ENCODE peak calls at places on chromosomes 7 and 10, in five cellular contexts. One of them, this sample, is unnamed. For H3K4me1, the result is how much of the 10 kb centered on the place peaks cover.

GRCh38 chr10:15348579-15348978 is 22.5 kb downstream of the FAM171A1 start:
- DNase-seq in neural progenitor cell: no peak
- DNase-seq in HepG2: no peak
- DNase-seq in fibroblast of lung: peak
- DNase-seq in astrocyte: no peak
- DNase-seq in this sample: no peak

GRCh38 chr10:50567384-50567783 is 56.4 kb downstream of the SGMS1 start:
- DNase-seq in neural progenitor cell: no peak
- DNase-seq in astrocyte: no peak
- DNase-seq in fibroblast of lung: no peak
- DNase-seq in HepG2: no peak
- DNase-seq in this sample: no peak

GRCh38 chr7:157434701-157435100 is 97.9 kb downstream of the DNAJB6 start:
- DNase-seq in astrocyte: no peak
- DNase-seq in HepG2: no peak
- DNase-seq in neural progenitor cell: no peak
- DNase-seq in fibroblast of lung: no peak
- DNase-seq in this sample: no peak

GRCh38 chr7:94420321-94420720 is 25.6 kb downstream of the COL1A2 start:
- DNase-seq in astrocyte: no peak
- DNase-seq in fibroblast of lung: no peak
- DNase-seq in HepG2: no peak
- DNase-seq in neural progenitor cell: no peak
- DNase-seq in this sample: no peak

GRCh38 chr7:39909526-39909925 is 40.5 kb upstream of the CDK13 start:
- DNase-seq in HepG2: no peak
- DNase-seq in neural progenitor cell: no peak
- DNase-seq in astrocyte: no peak
- DNase-seq in fibroblast of lung: no peak
- DNase-seq in this sample: no peak

GRCh38 chr7:36227223-36227622 is 74.2 kb downstream of the EEPD1 start:
- DNase-seq in HepG2: no peak
- DNase-seq in neural progenitor cell: no peak
- DNase-seq in astrocyte: peak
- DNase-seq in fibroblast of lung: peak
- DNase-seq in this sample: no peak

GRCh38 chr10:94235470-94235869 is 127.3 kb downstream of the NOC3L start:
- DNase-seq in neural progenitor cell: no peak
- DNase-seq in astrocyte: no peak
- DNase-seq in HepG2: no peak
- DNase-seq in fibroblast of lung: no peak
- DNase-seq in this sample: no peak

GRCh38 chr7:78770422-78771410 is 682.8 kb downstream of the MAGI2 start:
- DNase-seq in fibroblast of lung: peak
- DNase-seq in HepG2: no peak
- DNase-seq in astrocyte: peak
- DNase-seq in neural progenitor cell: peak
- DNase-seq in this sample: peak

GRCh38 chr10:93028881-93029280 is 31.7 kb upstream of the CYP26C1 start:
- DNase-seq in neural progenitor cell: no peak
- DNase-seq in HepG2: no peak
- DNase-seq in fibroblast of lung: peak
- DNase-seq in astrocyte: peak
- DNase-seq in this sample: no peak

GRCh38 chr7:101395376-101395775 is 32.7 kb downstream of the COL26A1 start:
- DNase-seq in astrocyte: no peak
- DNase-seq in HepG2: no peak
- DNase-seq in neural progenitor cell: no peak
- DNase-seq in fibroblast of lung: no peak
- DNase-seq in this sample: peak

GRCh38 chr7:100744605-100745004 is 11.2 kb downstream of the ZAN start:
- DNase-seq in HepG2: no peak
- DNase-seq in neural progenitor cell: no peak
- DNase-seq in astrocyte: no peak
- DNase-seq in fibroblast of lung: no peak
- DNase-seq in this sample: no peak

GRCh38 chr10:126001579-126001978 is 105.2 kb downstream of the FANK1 start:
- DNase-seq in astrocyte: no peak
- DNase-seq in fibroblast of lung: no peak
- DNase-seq in neural progenitor cell: no peak
- DNase-seq in HepG2: no peak
- DNase-seq in this sample: no peak

GRCh38 chr10:11799736-11800080 is 23.4 kb upstream of the PROSER2 start:
- DNase-seq in neural progenitor cell: no peak
- DNase-seq in astrocyte: no peak
- DNase-seq in HepG2: no peak
- DNase-seq in fibroblast of lung: no peak
- DNase-seq in this sample: no peak

GRCh38 chr10:126104767-126105166 is 208.4 kb downstream of the FANK1 start:
- DNase-seq in HepG2: no peak
- DNase-seq in fibroblast of lung: no peak
- DNase-seq in neural progenitor cell: no peak
- DNase-seq in astrocyte: no peak
- DNase-seq in this sample: peak

GRCh38 chr10:85857305-85857704 is 509.3 kb downstream of the GRID1 start:
- DNase-seq in astrocyte: no peak
- DNase-seq in HepG2: no peak
- DNase-seq in neural progenitor cell: no peak
- DNase-seq in fibroblast of lung: no peak
- DNase-seq in this sample: no peak

GRCh38 chr10:12784646-12785045 is 216.9 kb downstream of the CCDC3 start:
- DNase-seq in astrocyte: peak
- DNase-seq in neural progenitor cell: no peak
- DNase-seq in HepG2: no peak
- DNase-seq in fibroblast of lung: no peak
- DNase-seq in this sample: no peak

GRCh38 chr10:61897671-61898434 is 3.6 kb upstream of the ARID5B start:
- DNase-seq in HepG2: no peak
- DNase-seq in fibroblast of lung: peak
- DNase-seq in neural progenitor cell: peak
- DNase-seq in astrocyte: peak
- DNase-seq in this sample: peak

GRCh38 chr10:84548869-84549268 is 220.5 kb downstream of the CCSER2 start:
- DNase-seq in HepG2: no peak
- DNase-seq in astrocyte: no peak
- DNase-seq in fibroblast of lung: no peak
- DNase-seq in neural progenitor cell: peak
- DNase-seq in this sample: peak

GRCh38 chr7:155862516-155863257 is 50.4 kb upstream of the SHH start:
- DNase-seq in astrocyte: no peak
- DNase-seq in fibroblast of lung: no peak
- DNase-seq in neural progenitor cell: no peak
- DNase-seq in HepG2: no peak
- DNase-seq in this sample: peak

GRCh38 chr10:99881371-99881770 is 98.9 kb downstream of the ABCC2 start:
- DNase-seq in astrocyte: no peak
- DNase-seq in HepG2: no peak
- DNase-seq in neural progenitor cell: no peak
- DNase-seq in fibroblast of lung: no peak
- DNase-seq in this sample: no peak

GRCh38 chr7:147014596-147014995 is 898.0 kb downstream of the CNTNAP2 start:
- DNase-seq in fibroblast of lung: no peak
- DNase-seq in astrocyte: no peak
- DNase-seq in neural progenitor cell: peak
- DNase-seq in HepG2: no peak
- DNase-seq in this sample: no peak

GRCh38 chr7:53111061-53111460 is 75.6 kb downstream of the POM121L12 start:
- DNase-seq in HepG2: no peak
- DNase-seq in astrocyte: peak
- DNase-seq in neural progenitor cell: peak
- DNase-seq in fibroblast of lung: no peak
- DNase-seq in this sample: no peak

GRCh38 chr7:18393465-18394118 is 102.0 kb upstream of the HDAC9 start:
- DNase-seq in fibroblast of lung: no peak
- DNase-seq in neural progenitor cell: no peak
- DNase-seq in HepG2: no peak
- DNase-seq in astrocyte: no peak
- DNase-seq in this sample: no peak

GRCh38 chr7:16106300-16106699 is 315.0 kb downstream of the CRPPA start:
- DNase-seq in neural progenitor cell: no peak
- DNase-seq in astrocyte: no peak
- DNase-seq in HepG2: no peak
- DNase-seq in fibroblast of lung: no peak
- DNase-seq in this sample: no peak

GRCh38 chr10:78672898-78673297 is 395.9 kb upstream of the ZMIZ1 start:
- DNase-seq in neural progenitor cell: no peak
- DNase-seq in HepG2: no peak
- DNase-seq in fibroblast of lung: peak
- DNase-seq in astrocyte: peak
- DNase-seq in this sample: no peak

GRCh38 chr10:62616885-62617635 is 187.5 kb upstream of the ADO start:
- DNase-seq in fibroblast of lung: no peak
- DNase-seq in neural progenitor cell: no peak
- DNase-seq in astrocyte: no peak
- DNase-seq in HepG2: no peak
- DNase-seq in this sample: no peak

GRCh38 chr7:44059219-44060090 is 5.9 kb downstream of the PGAM2 start:
- DNase-seq in fibroblast of lung: no peak
- DNase-seq in astrocyte: no peak
- DNase-seq in HepG2: no peak
- DNase-seq in neural progenitor cell: no peak
- DNase-seq in this sample: no peak

GRCh38 chr10:133534417-133534816 is 7.3 kb downstream of the CYP2E1 start:
- DNase-seq in astrocyte: no peak
- DNase-seq in fibroblast of lung: no peak
- DNase-seq in HepG2: no peak
- DNase-seq in neural progenitor cell: no peak
- DNase-seq in this sample: no peak

GRCh38 chr10:103649654-103650423 is 156.3 kb downstream of the NEURL1 start:
- DNase-seq in fibroblast of lung: no peak
- DNase-seq in astrocyte: no peak
- DNase-seq in neural progenitor cell: no peak
- DNase-seq in HepG2: no peak
- DNase-seq in this sample: no peak

GRCh38 chr10:124737221-124737620 is 7.0 kb downstream of the FAM53B start:
- DNase-seq in neural progenitor cell: no peak
- DNase-seq in astrocyte: no peak
- DNase-seq in fibroblast of lung: no peak
- DNase-seq in HepG2: no peak
- DNase-seq in this sample: peak

DNA sequence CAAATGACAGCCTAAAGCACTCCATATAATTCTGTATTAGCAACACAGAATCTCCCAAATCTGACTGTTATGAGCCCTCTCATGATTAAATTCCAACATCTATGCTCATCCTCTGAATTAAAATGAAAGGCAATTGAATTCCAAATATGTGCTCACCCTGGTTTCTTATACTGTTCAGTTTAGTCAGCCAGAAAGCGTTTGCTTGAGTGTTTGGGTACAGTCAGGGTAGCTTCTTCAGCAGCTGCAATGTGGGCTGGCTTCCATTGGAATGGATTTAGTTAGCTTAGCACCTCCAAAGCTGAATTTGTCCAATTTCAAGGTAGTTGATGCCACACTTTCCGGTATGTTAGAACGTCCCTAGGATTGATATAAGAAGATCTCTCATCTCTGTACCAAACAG is 9.3 kb downstream of the KLHL7 start:
- DNase-seq in neural progenitor cell: no peak
- DNase-seq in HepG2: no peak
- DNase-seq in astrocyte: peak
- DNase-seq in fibroblast of lung: no peak
- DNase-seq in this sample: no peak
- H3K9ac ChIP-seq in neural progenitor cell: no peak
- H3K9ac ChIP-seq in HepG2: no peak
- H3K9ac ChIP-seq in astrocyte: no peak
- H3K9ac ChIP-seq in fibroblast of lung: no peak
- H3K9ac ChIP-seq in this sample: no peak

DNA sequence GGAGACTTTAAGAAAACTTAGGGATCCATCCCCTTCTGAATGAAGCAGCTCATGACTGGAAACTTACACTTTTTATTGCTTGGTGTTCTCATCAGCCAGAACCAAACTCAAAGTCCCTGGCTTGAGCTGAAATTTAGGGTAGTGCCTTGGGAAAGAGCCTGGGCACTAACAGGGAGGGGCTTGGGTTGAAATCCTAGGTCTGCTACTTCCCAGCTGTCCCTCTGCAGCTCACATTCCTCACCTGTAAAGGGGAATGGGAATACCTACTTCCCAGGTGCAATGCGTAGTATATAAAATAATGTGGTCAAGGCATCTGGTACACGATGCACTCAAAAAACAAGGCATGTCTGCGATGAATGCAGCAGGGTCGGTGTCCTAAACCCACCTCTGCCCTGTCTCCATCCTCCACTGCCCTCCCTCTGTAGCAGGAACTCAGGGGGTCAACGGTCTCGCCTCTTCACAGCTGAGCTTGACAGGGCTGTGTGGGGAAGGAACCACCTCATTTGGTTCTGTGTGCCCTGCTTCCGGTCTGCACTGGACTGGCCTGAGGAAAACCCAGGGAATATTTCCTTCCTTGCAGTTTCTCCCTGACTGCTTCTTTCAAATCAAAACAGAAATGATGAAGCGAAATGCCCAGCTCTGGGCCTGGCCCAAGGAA is 80.0 kb downstream of the COBL start:
- DNase-seq in HepG2: no peak
- DNase-seq in astrocyte: no peak
- DNase-seq in neural progenitor cell: no peak
- DNase-seq in fibroblast of lung: no peak
- DNase-seq in this sample: peak
- H3K4me1 ChIP-seq in HepG2: under half
- H3K4me1 ChIP-seq in astrocyte: under half
- H3K4me1 ChIP-seq in neural progenitor cell: under half
- H3K4me1 ChIP-seq in fibroblast of lung: under half
- H3K4me1 ChIP-seq in this sample: under half

GRCh38 chr10:115063702-115064479 is 29.3 kb upstream of the ATRNL1 start:
- DNase-seq in astrocyte: peak
- DNase-seq in HepG2: no peak
- DNase-seq in fibroblast of lung: peak
- DNase-seq in neural progenitor cell: no peak
- DNase-seq in this sample: no peak

GRCh38 chr10:115056186-115056585 is 37.0 kb upstream of the ATRNL1 start:
- DNase-seq in neural progenitor cell: no peak
- DNase-seq in astrocyte: no peak
- DNase-seq in fibroblast of lung: no peak
- DNase-seq in HepG2: no peak
- DNase-seq in this sample: peak

DNA sequence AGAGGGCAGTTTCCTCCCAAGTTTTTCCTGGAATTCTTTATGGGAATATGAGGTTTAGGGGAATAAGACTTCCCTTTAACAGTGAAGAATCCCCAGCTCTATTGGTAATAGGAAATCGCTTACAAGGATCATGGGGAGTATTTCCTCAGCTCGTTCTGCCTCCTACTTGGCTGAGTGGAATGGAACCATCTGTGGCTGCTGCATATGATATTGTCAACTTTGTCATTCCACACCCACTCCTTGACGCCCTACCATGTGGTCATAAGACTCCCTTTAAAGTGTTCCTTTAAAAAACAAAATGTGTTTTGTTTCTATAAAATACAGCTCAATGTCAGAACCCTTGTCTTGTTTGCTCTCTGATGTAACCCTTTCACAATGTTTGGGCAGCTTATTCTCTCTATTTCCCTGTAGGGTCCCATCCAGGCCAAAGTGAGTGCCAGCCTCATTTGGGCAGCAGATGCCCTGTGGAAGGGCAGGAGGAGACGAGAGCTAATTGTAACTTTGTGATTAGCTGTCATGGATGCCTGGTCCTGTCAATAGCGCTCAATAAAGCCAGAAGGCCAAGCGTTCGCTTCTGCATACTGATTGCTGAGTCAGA is 33.8 kb upstream of the ATRNL1 start:
- DNase-seq in HepG2: no peak
- DNase-seq in neural progenitor cell: no peak
- DNase-seq in astrocyte: no peak
- DNase-seq in fibroblast of lung: no peak
- DNase-seq in this sample: no peak
- TF ChIP-seq CTCF in HepG2: no peak
- TF ChIP-seq CTCF in neural progenitor cell: no peak
- TF ChIP-seq CTCF in astrocyte: no peak
- TF ChIP-seq CTCF in fibroblast of lung: no peak
- TF ChIP-seq CTCF in this sample: no peak

GRCh38 chr7:150400779-150401423 is 21.8 kb downstream of the ZNF775 start:
- DNase-seq in fibroblast of lung: no peak
- DNase-seq in HepG2: no peak
- DNase-seq in astrocyte: no peak
- DNase-seq in neural progenitor cell: no peak
- DNase-seq in this sample: peak
- H3K9ac ChIP-seq in fibroblast of lung: no peak
- H3K9ac ChIP-seq in HepG2: no peak
- H3K9ac ChIP-seq in astrocyte: no peak
- H3K9ac ChIP-seq in neural progenitor cell: no peak
- H3K9ac ChIP-seq in this sample: peak